ENCODE peak calls at places on chromosomes 2 and 18, in six cellular contexts. T is epithelial cell of proximal tubule, K is foreskin fibroblast, R is HL-60, M is heart left ventricle, O is A549. F is an unnamed sample.

GRCh38 chr2:63993871-63994270 is 25.4 kb downstream of the VPS54 start:
- DNase-seq in T (no peak), K (no peak), R (no peak), M (no peak), O (no peak), F (no peak)

GRCh38 chr2:120638450-120638849 is 97.2 kb upstream of the GLI2 start:
- DNase-seq in T (no peak), K (no peak), R (no peak), M (no peak), O (no peak), F (no peak)

GRCh38 chr2:157872791-157873190 is 3.3 kb downstream of the ACVR1 start:
- DNase-seq in T (no peak), K (no peak), R (no peak), M (no peak), O (no peak), F (no peak)

GRCh38 chr18:48735070-48735676 is 196.3 kb downstream of the CTIF start:
- DNase-seq in T (no peak), K (peak; percentile 38), R (no peak), M (no peak), O (no peak), F (peak; percentile 12)

GRCh38 chr2:240250150-240250984 is 109.9 kb upstream of the OTOS start:
- DNase-seq in T (no peak), K (no peak), R (no peak), M (peak; percentile 34), O (no peak), F (no peak)

GRCh38 chr2:199463000-199463692 is 5.4 kb upstream of the SATB2 start:
- DNase-seq in T (no peak), K (peak; percentile 58), R (peak; percentile 46), M (peak; percentile 60), O (peak; percentile 86), F (peak; percentile 38)

GRCh38 chr2:127671557-127672302 is 3.6 kb downstream of the LIMS2 start:
- DNase-seq in T (no peak), K (no peak), R (no peak), M (no peak), O (no peak), F (no peak)

GRCh38 chr2:131039908-131040660 is 53.2 kb downstream of the FAM168B start:
- DNase-seq in T (no peak), K (no peak), R (no peak), M (no peak), O (no peak), F (no peak)

GRCh38 chr2:72780483-72780882 is 45.4 kb downstream of the EXOC6B start:
- DNase-seq in T (no peak), K (peak; percentile 16), R (no peak), M (no peak), O (no peak), F (peak; percentile 29)

GRCh38 chr2:39838589-39838988 is 59.5 kb upstream of the THUMPD2 start:
- DNase-seq in T (no peak), K (no peak), R (no peak), M (no peak), O (no peak), F (no peak)

GRCh38 chr2:98691307-98691706 is 39.6 kb downstream of the MGAT4A start:
- DNase-seq in T (no peak), K (no peak), R (no peak), M (no peak), O (no peak), F (no peak)

GRCh38 chr2:217103752-217104540 is 244.1 kb upstream of the TNP1 start:
- DNase-seq in T (peak; percentile 75), K (peak; percentile 72), R (no peak), M (no peak), O (no peak), F (peak; percentile 48)

GRCh38 chr2:102657770-102658169 is 38.4 kb downstream of the SLC9A2 start:
- DNase-seq in T (peak; percentile 43), K (no peak), R (no peak), M (no peak), O (peak; percentile 6), F (no peak)

GRCh38 chr2:170816499-170817246 is at the start of gene GAD1:
- DNase-seq in T (no peak), K (peak; percentile 72), R (peak; percentile 44), M (no peak), O (peak; percentile 56), F (peak; percentile 61)

GRCh38 chr2:126771501-126772195 is 115.7 kb downstream of the GYPC start:
- DNase-seq in T (no peak), K (no peak), R (no peak), M (no peak), O (no peak), F (no peak)

GRCh38 chr2:208361077-208361441 is 45.5 kb upstream of the PTH2R start:
- DNase-seq in T (no peak), K (no peak), R (no peak), M (no peak), O (no peak), F (no peak)

GRCh38 chr2:187338679-187339121 is 109.4 kb downstream of the CALCRL start:
- DNase-seq in T (no peak), K (no peak), R (no peak), M (no peak), O (no peak), F (no peak)

GRCh38 chr2:98870516-98871158 is 65.4 kb downstream of the CRACDL start:
- DNase-seq in T (no peak), K (no peak), R (no peak), M (no peak), O (no peak), F (no peak)

GRCh38 chr2:70671059-70671685 is 96.8 kb downstream of the ADD2 start:
- DNase-seq in T (no peak), K (no peak), R (no peak), M (no peak), O (no peak), F (peak; percentile 5)
- TF ChIP-seq CTCF in T (no peak), K (no peak), R (no peak), M (no peak), O (no peak), F (no peak)

GRCh38 chr2:555164-555922 is 121.9 kb downstream of the TMEM18 start:
- DNase-seq in T (no peak), K (no peak), R (no peak), M (no peak), O (no peak), F (no peak)

GRCh38 chr2:550860-551259 is 126.3 kb downstream of the TMEM18 start:
- DNase-seq in T (no peak), K (no peak), R (no peak), M (no peak), O (no peak), F (no peak)

GRCh38 chr2:556494-556893 is 120.7 kb downstream of the TMEM18 start:
- DNase-seq in T (no peak), K (no peak), R (no peak), M (no peak), O (no peak), F (no peak)

GRCh38 chr2:554444-554843 is 122.8 kb downstream of the TMEM18 start:
- DNase-seq in T (no peak), K (no peak), R (no peak), M (no peak), O (no peak), F (no peak)

DNA sequence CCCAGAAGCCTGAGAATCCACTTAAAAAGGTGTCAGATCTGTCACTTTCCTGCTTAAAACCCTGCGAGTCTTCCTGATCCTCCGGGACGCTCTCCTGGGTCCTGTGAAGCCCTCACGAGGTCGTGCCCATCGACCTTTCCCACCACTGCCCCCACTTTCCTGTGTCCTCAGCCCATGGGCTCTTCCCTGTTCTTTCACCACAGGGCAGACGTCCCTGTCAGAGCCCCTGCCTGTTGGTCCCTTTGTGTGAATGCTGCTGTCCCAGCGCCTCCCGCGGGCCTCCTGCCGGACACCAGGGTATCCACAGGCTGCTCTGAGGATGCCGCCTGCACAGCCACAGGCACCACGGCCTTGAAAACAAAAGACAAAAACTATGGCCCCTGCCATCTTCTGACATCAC is 125.6 kb downstream of the TMEM18 start:
- DNase-seq in T (no peak), K (no peak), R (no peak), M (no peak), O (no peak), F (no peak)
- TF ChIP-seq CTCF in T (no peak), K (no peak), R (no peak), M (no peak), O (no peak), F (no peak)

DNA sequence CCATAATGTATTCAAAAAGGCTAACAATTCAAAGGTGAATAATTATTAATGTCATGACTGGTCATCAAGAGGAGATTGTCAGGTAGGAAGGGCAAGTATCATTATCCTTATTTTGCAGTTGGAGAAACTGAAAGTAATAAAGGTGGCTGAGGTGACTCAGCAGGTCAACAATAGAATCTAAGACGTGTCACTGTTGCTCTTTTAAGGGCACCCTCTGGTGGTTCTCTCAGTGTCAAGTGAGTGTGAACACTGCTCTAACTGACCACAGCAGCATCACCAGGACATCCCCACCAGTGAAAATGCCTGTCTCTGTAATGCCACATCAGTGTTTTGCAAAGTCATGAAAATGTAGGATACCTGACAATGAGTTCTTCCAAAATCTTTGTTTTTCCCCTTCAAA is 69.7 kb downstream of the DCC start:
- DNase-seq in T (no peak), K (no peak), R (no peak), M (no peak), O (peak; percentile 1), F (no peak)
- TF ChIP-seq CTCF in T (peak; percentile 60), K (no peak), R (no peak), M (no peak), O (no peak), F (no peak)

GRCh38 chr2:159200498-159200897 is 86.0 kb downstream of the WDSUB1 start:
- DNase-seq in T (no peak), K (no peak), R (no peak), M (no peak), O (no peak), F (peak; percentile 41)

GRCh38 chr2:159199751-159200465 is 86.6 kb downstream of the WDSUB1 start:
- DNase-seq in T (no peak), K (no peak), R (no peak), M (no peak), O (no peak), F (no peak)

GRCh38 chr2:159204381-159204780 is 82.1 kb downstream of the WDSUB1 start:
- DNase-seq in T (no peak), K (no peak), R (no peak), M (no peak), O (no peak), F (no peak)

GRCh38 chr2:159201321-159202063 is 85.0 kb downstream of the WDSUB1 start:
- DNase-seq in T (no peak), K (peak; percentile 10), R (no peak), M (no peak), O (no peak), F (peak; percentile 11)

GRCh38 chr2:159202568-159203071 is 83.9 kb downstream of the WDSUB1 start:
- DNase-seq in T (peak; percentile 42), K (peak; percentile 99), R (no peak), M (peak; percentile 85), O (no peak), F (peak; percentile 99)
- TF ChIP-seq CTCF in T (no peak), K (peak; percentile 7), R (no peak), M (no peak), O (no peak), F (peak; percentile 61)

GRCh38 chr2:189178007-189178406 is 1.6 kb downstream of the COL5A2 start:
- DNase-seq in T (no peak), K (no peak), R (no peak), M (no peak), O (peak; percentile 13), F (no peak)
- TF ChIP-seq CTCF in T (peak; percentile 30), K (peak; percentile 32), R (no peak), M (no peak), O (peak; percentile 51), F (peak; percentile 78)